ENCODE peak calls at places on chromosomes 13 and 19, in four cellular contexts. Z is astrocyte, T is fibroblast of lung, K is hepatocyte. Q is an unnamed sample.

GRCh38 chr19:14198384-14199376 is 7.3 kb downstream of the ADGRL1 start:
- DNase-seq in Z (no peak), T (peak), K (peak), Q (no peak)

GRCh38 chr19:47004012-47004465 is 15.6 kb upstream of the NPAS1 start:
- DNase-seq in Z (no peak), T (no peak), K (no peak), Q (no peak)

GRCh38 chr19:13102666-13103584 is at the start of gene LYL1:
- DNase-seq in Z (no peak), T (no peak), K (peak), Q (no peak)

GRCh38 chr13:43269037-43269476 is 245.7 kb downstream of the DNAJC15 start:
- DNase-seq in Z (peak), T (peak), K (peak), Q (no peak)

GRCh38 chr19:1247747-1248453 is 483 bp upstream of the MIDN start:
- DNase-seq in Z (peak), T (peak), K (peak), Q (no peak)

GRCh38 chr13:109743706-109744453 is 42.5 kb downstream of the IRS2 start:
- DNase-seq in Z (peak), T (peak), K (peak), Q (peak)

GRCh38 chr13:34733720-34734119 is 208.3 kb upstream of the NBEA start:
- DNase-seq in Z (peak), T (peak), K (peak), Q (no peak)

GRCh38 chr13:75813323-75813722 is 177.2 kb downstream of the LMO7 start:
- DNase-seq in Z (no peak), T (no peak), K (no peak), Q (no peak)

GRCh38 chr13:111961793-111962192 is 105.2 kb upstream of the SOX1 start:
- DNase-seq in Z (no peak), T (no peak), K (no peak), Q (no peak)

GRCh38 chr13:24050292-24050711 is 110.2 kb upstream of the SPATA13 start:
- DNase-seq in Z (peak), T (peak), K (no peak), Q (no peak)

GRCh38 chr13:21018220-21018619 is 43.2 kb downstream of the LATS2 start:
- DNase-seq in Z (no peak), T (no peak), K (no peak), Q (no peak)

GRCh38 chr19:47719047-47719885 is 6.0 kb downstream of the EHD2 start:
- DNase-seq in Z (peak), T (peak), K (peak), Q (peak)

GRCh38 chr13:28237944-28238343 is 99.6 kb downstream of the PAN3 start:
- DNase-seq in Z (no peak), T (no peak), K (no peak), Q (no peak)

GRCh38 chr13:108981407-108981806 is 352.0 kb downstream of the MYO16 start:
- DNase-seq in Z (no peak), T (no peak), K (no peak), Q (no peak)

GRCh38 chr13:46492946-46493345 is 60.0 kb upstream of the LRCH1 start:
- DNase-seq in Z (peak), T (peak), K (peak), Q (no peak)

GRCh38 chr19:3760871-3761361 is 576 bp downstream of the APBA3 start:
- DNase-seq in Z (no peak), T (peak), K (no peak), Q (no peak)

GRCh38 chr13:18947376-18947977 is 234.1 kb downstream of the TUBA3C start:
- DNase-seq in Z (no peak), T (no peak), K (no peak), Q (no peak)

GRCh38 chr19:22945560-22945959 is 57.4 kb downstream of the ZNF728 start:
- DNase-seq in Z (peak), T (peak), K (no peak), Q (no peak)

GRCh38 chr19:29315566-29315965 is 102.6 kb upstream of the UQCRFS1 start:
- DNase-seq in Z (no peak), T (no peak), K (no peak), Q (no peak)

GRCh38 chr13:40508112-40508511 is 158.3 kb downstream of the FOXO1 start:
- DNase-seq in Z (peak), T (peak), K (no peak), Q (no peak)

GRCh38 chr13:80447747-80448146 is 106.8 kb upstream of the SPRY2 start:
- DNase-seq in Z (no peak), T (no peak), K (no peak), Q (no peak)

GRCh38 chr13:99356216-99357089 is 49.3 kb upstream of the GPR183 start:
- DNase-seq in Z (peak), T (peak), K (no peak), Q (no peak)

GRCh38 chr19:41933131-41933458 is 4.8 kb upstream of the ERFL start:
- DNase-seq in Z (no peak), T (no peak), K (no peak), Q (no peak)

GRCh38 chr19:29404951-29405727 is 120.7 kb upstream of the VSTM2B start:
- DNase-seq in Z (no peak), T (no peak), K (peak), Q (no peak)

GRCh38 chr13:36736119-36736726 is 62.4 kb downstream of the SERTM1 start:
- DNase-seq in Z (peak), T (peak), K (peak), Q (peak)

GRCh38 chr13:75864718-75865117 is 228.6 kb downstream of the LMO7 start:
- DNase-seq in Z (peak), T (peak), K (no peak), Q (no peak)

GRCh38 chr19:44819246-44819832 is 10.4 kb downstream of the BCAM start:
- DNase-seq in Z (no peak), T (no peak), K (no peak), Q (no peak)

DNA sequence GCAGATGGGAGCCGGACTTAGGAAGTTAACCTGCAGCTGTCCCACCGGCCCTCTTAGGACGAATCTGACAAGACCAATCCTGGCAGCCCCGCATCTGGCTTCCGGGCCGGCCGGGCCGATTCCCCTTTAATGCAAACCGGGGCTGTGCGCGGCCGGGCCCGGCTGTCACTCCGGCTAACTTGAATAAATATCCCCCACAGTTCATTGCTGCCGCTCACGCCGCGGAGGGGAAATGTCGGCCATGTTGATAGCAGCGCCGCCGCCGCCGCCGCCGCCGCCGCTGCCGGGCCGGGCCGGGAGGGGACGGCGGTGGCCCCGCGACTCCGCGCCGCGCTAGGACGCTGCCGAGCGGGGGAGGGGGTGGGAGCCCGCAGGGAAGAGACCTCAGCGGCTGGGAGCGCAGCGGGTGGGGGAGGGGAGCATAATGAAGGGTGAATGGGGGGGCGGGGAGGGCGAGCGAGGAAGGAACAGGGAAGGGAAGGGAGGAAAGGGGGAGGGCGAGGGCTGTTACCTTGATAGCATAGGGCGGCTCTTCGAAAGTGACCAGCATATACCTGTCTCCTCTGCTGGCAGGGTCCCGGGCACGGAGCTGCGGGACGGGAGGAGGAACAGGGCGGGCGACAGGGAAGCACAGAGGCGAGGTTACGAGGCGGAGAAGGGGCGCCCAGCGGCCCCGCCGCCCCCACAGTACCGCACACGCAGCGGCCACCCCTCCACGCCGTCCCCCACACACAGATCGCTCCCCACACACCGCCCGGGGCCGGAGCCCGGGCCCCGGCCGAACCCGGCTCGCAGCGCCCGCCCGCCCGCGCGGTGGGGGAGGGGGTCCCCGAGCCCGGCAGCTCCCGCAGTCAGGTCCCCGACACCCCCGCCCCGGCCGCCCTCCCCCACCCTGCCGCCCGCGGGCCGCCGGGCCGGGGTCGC is 1.1 kb downstream of the INTS6 start:
- DNase-seq in Z (peak), T (peak), K (peak), Q (no peak)
- H2AFZ ChIP-seq in Z (peak), T (peak), K (peak), Q (peak)

DNA sequence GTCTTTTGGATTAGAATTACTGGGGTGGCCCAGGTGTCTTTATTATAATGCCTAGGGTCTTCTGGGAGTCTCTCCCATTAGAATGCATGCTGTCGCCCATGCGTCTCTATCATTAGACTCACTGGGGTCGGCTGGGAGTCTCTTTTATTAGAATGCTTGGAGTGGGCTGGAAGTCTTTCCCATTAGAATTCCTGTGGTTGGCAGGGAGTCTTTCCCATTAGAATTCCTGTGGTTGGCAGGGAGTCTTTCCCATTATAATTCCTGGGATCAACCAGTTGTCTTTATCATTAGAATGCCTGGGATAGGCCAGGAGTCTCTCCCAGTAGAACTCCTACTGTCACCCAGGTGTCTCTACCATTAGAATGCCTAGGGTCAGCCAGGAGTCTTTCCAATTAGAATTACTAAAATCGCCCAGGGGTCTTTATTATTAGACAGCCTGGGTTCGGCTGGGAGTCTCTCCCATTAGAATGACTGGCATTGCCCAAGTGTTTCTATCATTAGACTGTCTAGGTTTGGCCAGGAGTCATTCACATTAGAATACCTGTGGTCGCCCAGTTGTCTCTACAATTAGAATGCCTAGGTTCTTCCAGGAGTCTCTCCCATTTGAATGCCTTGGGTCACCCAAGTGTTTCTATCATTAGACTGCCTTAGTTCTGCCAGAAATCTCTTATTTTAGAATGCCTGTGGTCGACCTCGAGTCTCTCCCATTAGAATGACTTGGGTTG is 1558.5 kb downstream of the UQCRFS1 start:
- DNase-seq in Z (no peak), T (no peak), K (no peak), Q (no peak)
- H3K27ac ChIP-seq in Z (no peak), T (no peak), K (no peak), Q (no peak)

GRCh38 chr13:85194482-85194881 is 604.7 kb downstream of the SLITRK6 start:
- DNase-seq in Z (no peak), T (no peak), K (no peak), Q (no peak)

GRCh38 chr13:85197431-85197830 is 601.8 kb downstream of the SLITRK6 start:
- DNase-seq in Z (no peak), T (no peak), K (no peak), Q (no peak)

GRCh38 chr13:85186646-85187045 is 612.6 kb downstream of the SLITRK6 start:
- DNase-seq in Z (no peak), T (no peak), K (no peak), Q (no peak)

DNA sequence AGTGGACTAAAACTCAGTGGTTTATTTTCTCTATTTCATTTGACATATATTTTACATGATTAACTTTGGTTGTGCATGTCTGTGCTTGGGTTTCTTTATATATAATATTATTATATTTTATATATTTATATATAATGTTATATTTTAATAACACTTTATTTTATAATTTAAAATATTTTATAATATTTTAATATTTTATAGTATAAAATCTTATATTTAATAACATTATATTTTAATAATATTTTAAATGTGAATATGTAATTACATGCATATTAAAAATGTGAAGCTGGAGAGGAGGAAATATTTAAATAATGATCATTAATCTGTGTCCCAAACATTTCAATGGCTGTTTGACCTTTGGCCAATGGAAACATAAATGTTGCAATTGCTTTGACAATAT is 607.2 kb downstream of the SLITRK6 start:
- DNase-seq in Z (no peak), T (no peak), K (no peak), Q (no peak)
- H2AFZ ChIP-seq in Z (no peak), T (no peak), K (no peak), Q (no peak)

DNA sequence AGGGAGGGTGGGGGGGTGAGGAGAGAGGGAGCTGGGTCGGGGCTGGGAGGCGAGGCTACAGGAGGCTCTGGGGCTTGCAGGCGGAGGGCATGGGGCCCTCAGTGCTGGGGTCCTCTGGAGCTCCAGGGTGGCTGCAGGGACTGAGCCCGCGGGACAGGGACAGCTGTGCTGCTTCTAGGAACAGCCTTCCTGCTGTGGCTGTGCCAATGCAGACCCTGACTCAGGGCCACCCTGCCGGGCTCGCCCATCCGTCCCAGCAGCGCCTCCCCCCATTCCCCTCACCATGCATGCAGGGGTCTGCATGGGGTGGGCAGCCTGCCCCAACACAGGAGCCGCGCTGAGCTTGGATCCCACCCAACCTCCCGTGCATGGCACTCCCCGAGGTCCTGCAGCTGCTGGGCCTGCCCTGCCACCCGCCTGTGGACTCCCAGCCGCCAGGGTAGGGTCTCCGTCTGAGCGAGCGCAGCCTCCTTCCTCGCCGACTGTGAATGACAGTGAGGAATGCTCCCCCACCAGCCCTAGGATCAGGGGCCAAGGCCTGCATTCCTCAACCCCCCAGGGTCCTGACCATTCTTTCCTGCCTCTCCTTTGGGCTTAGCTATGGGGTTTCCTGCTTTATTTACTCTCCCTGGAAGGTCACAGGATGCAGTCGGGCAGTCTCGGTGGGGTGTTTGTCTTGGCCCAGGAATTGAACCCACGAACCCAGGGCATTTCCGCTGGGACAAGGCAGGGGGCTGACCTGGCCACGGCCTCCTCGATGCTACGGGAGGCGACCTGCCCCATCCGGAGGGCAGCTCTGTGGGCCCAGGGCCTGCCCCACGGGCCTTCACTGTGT is 23.4 kb downstream of the CEBPG start:
- DNase-seq in Z (no peak), T (no peak), K (no peak), Q (no peak)
- H3K27ac ChIP-seq in Z (no peak), T (no peak), K (no peak), Q (no peak)

GRCh38 chr13:33188093-33188882 is 97.3 kb downstream of the STARD13 start:
- DNase-seq in Z (peak), T (no peak), K (no peak), Q (no peak)
- H2AFZ ChIP-seq in Z (no peak), T (no peak), K (no peak), Q (no peak)